ENCODE peak calls at places on chromosomes 3 and 15, in five cellular contexts. One of them, this sample, is unnamed. For H3K4me1, the result is how much of the 10 kb centered on the place peaks cover.

GRCh38 chr3:48233542-48233941 is 7.4 kb upstream of the ZNF589 start:
- DNase-seq in heart left ventricle: peak
- DNase-seq in cardiac muscle cell: no peak
- DNase-seq in left ventricle myocardium inferior: no peak
- DNase-seq in heart right ventricle: no peak
- DNase-seq in this sample: no peak

GRCh38 chr3:32041316-32041715 is 59.8 kb downstream of the ZNF860 start:
- DNase-seq in heart left ventricle: no peak
- DNase-seq in cardiac muscle cell: no peak
- DNase-seq in left ventricle myocardium inferior: no peak
- DNase-seq in heart right ventricle: no peak
- DNase-seq in this sample: no peak

GRCh38 chr3:144369151-144369879 is 397.7 kb downstream of the DIPK2A start:
- DNase-seq in heart left ventricle: no peak
- DNase-seq in cardiac muscle cell: no peak
- DNase-seq in left ventricle myocardium inferior: no peak
- DNase-seq in heart right ventricle: no peak
- DNase-seq in this sample: no peak

GRCh38 chr3:170555329-170555728 is 30.5 kb downstream of the SLC7A14 start:
- DNase-seq in heart left ventricle: no peak
- DNase-seq in cardiac muscle cell: no peak
- DNase-seq in left ventricle myocardium inferior: no peak
- DNase-seq in heart right ventricle: no peak
- DNase-seq in this sample: peak

GRCh38 chr15:55434989-55435825 is 26.9 kb downstream of the PIERCE2 start:
- DNase-seq in heart left ventricle: no peak
- DNase-seq in cardiac muscle cell: peak
- DNase-seq in left ventricle myocardium inferior: no peak
- DNase-seq in heart right ventricle: no peak
- DNase-seq in this sample: peak

GRCh38 chr3:193943200-193943599 is 192.7 kb upstream of the HES1 start:
- DNase-seq in heart left ventricle: no peak
- DNase-seq in cardiac muscle cell: no peak
- DNase-seq in left ventricle myocardium inferior: no peak
- DNase-seq in heart right ventricle: no peak
- DNase-seq in this sample: no peak

GRCh38 chr3:36366308-36366707 is 14.0 kb upstream of the STAC start:
- DNase-seq in heart left ventricle: no peak
- DNase-seq in cardiac muscle cell: no peak
- DNase-seq in left ventricle myocardium inferior: no peak
- DNase-seq in heart right ventricle: no peak
- DNase-seq in this sample: no peak

GRCh38 chr3:34012102-34012461 is 213.7 kb downstream of the PDCD6IP start:
- DNase-seq in heart left ventricle: no peak
- DNase-seq in cardiac muscle cell: no peak
- DNase-seq in left ventricle myocardium inferior: no peak
- DNase-seq in heart right ventricle: no peak
- DNase-seq in this sample: peak

GRCh38 chr3:37320276-37320675 is 145.9 kb upstream of the LRRFIP2 start:
- DNase-seq in heart left ventricle: no peak
- DNase-seq in cardiac muscle cell: no peak
- DNase-seq in left ventricle myocardium inferior: no peak
- DNase-seq in heart right ventricle: no peak
- DNase-seq in this sample: no peak

GRCh38 chr3:127150915-127151564 is 41.9 kb upstream of the PRR23E start:
- DNase-seq in heart left ventricle: no peak
- DNase-seq in cardiac muscle cell: no peak
- DNase-seq in left ventricle myocardium inferior: no peak
- DNase-seq in heart right ventricle: no peak
- DNase-seq in this sample: no peak

GRCh38 chr3:9279959-9280358 is 30.5 kb upstream of the SRGAP3 start:
- DNase-seq in heart left ventricle: no peak
- DNase-seq in cardiac muscle cell: no peak
- DNase-seq in left ventricle myocardium inferior: no peak
- DNase-seq in heart right ventricle: no peak
- DNase-seq in this sample: peak

GRCh38 chr15:51580385-51580784 is 42.2 kb downstream of the DMXL2 start:
- DNase-seq in heart left ventricle: no peak
- DNase-seq in cardiac muscle cell: no peak
- DNase-seq in left ventricle myocardium inferior: no peak
- DNase-seq in heart right ventricle: no peak
- DNase-seq in this sample: no peak

GRCh38 chr15:52788099-52788986 is 1.8 kb downstream of the ONECUT1 start:
- DNase-seq in heart left ventricle: no peak
- DNase-seq in cardiac muscle cell: no peak
- DNase-seq in left ventricle myocardium inferior: no peak
- DNase-seq in heart right ventricle: no peak
- DNase-seq in this sample: no peak

GRCh38 chr3:133887951-133888703 is 7.6 kb downstream of the RAB6B start:
- DNase-seq in heart left ventricle: no peak
- DNase-seq in cardiac muscle cell: no peak
- DNase-seq in left ventricle myocardium inferior: no peak
- DNase-seq in heart right ventricle: no peak
- DNase-seq in this sample: no peak

GRCh38 chr3:9061634-9062033 is 98.4 kb upstream of the RAD18 start:
- DNase-seq in heart left ventricle: no peak
- DNase-seq in cardiac muscle cell: no peak
- DNase-seq in left ventricle myocardium inferior: no peak
- DNase-seq in heart right ventricle: no peak
- DNase-seq in this sample: no peak

GRCh38 chr15:73604477-73604876 is 28.7 kb downstream of the NPTN start:
- DNase-seq in heart left ventricle: no peak
- DNase-seq in cardiac muscle cell: no peak
- DNase-seq in left ventricle myocardium inferior: no peak
- DNase-seq in heart right ventricle: no peak
- DNase-seq in this sample: no peak

GRCh38 chr3:95048564-95048963 is 985.7 kb downstream of the NSUN3 start:
- DNase-seq in heart left ventricle: no peak
- DNase-seq in cardiac muscle cell: peak
- DNase-seq in left ventricle myocardium inferior: no peak
- DNase-seq in heart right ventricle: no peak
- DNase-seq in this sample: peak

GRCh38 chr15:42143356-42143755 is 13.1 kb downstream of the PLA2G4F start:
- DNase-seq in heart left ventricle: no peak
- DNase-seq in cardiac muscle cell: no peak
- DNase-seq in left ventricle myocardium inferior: no peak
- DNase-seq in heart right ventricle: no peak
- DNase-seq in this sample: no peak

GRCh38 chr15:57896114-57896513 is 169.4 kb downstream of the ALDH1A2 start:
- DNase-seq in heart left ventricle: no peak
- DNase-seq in cardiac muscle cell: no peak
- DNase-seq in left ventricle myocardium inferior: no peak
- DNase-seq in heart right ventricle: no peak
- DNase-seq in this sample: no peak

GRCh38 chr3:17088602-17089313 is 204.0 kb downstream of the PLCL2 start:
- DNase-seq in heart left ventricle: no peak
- DNase-seq in cardiac muscle cell: no peak
- DNase-seq in left ventricle myocardium inferior: no peak
- DNase-seq in heart right ventricle: no peak
- DNase-seq in this sample: no peak

GRCh38 chr15:59492389-59493377 is 54.7 kb downstream of the FAM81A start:
- DNase-seq in heart left ventricle: no peak
- DNase-seq in cardiac muscle cell: peak
- DNase-seq in left ventricle myocardium inferior: peak
- DNase-seq in heart right ventricle: peak
- DNase-seq in this sample: peak

GRCh38 chr15:70274255-70274654 is 176.5 kb upstream of the TLE3 start:
- DNase-seq in heart left ventricle: no peak
- DNase-seq in cardiac muscle cell: no peak
- DNase-seq in left ventricle myocardium inferior: no peak
- DNase-seq in heart right ventricle: no peak
- DNase-seq in this sample: no peak

GRCh38 chr3:46909535-46910161 is 32.1 kb downstream of the PTH1R start:
- DNase-seq in heart left ventricle: peak
- DNase-seq in cardiac muscle cell: peak
- DNase-seq in left ventricle myocardium inferior: peak
- DNase-seq in heart right ventricle: peak
- DNase-seq in this sample: peak

GRCh38 chr3:46907271-46907670 is 29.8 kb downstream of the PTH1R start:
- DNase-seq in heart left ventricle: no peak
- DNase-seq in cardiac muscle cell: no peak
- DNase-seq in left ventricle myocardium inferior: no peak
- DNase-seq in heart right ventricle: no peak
- DNase-seq in this sample: no peak

GRCh38 chr3:46907960-46908293 is 30.4 kb downstream of the PTH1R start:
- DNase-seq in heart left ventricle: no peak
- DNase-seq in cardiac muscle cell: no peak
- DNase-seq in left ventricle myocardium inferior: no peak
- DNase-seq in heart right ventricle: no peak
- DNase-seq in this sample: no peak

GRCh38 chr3:46908986-46909534 is 31.5 kb downstream of the PTH1R start:
- DNase-seq in heart left ventricle: no peak
- DNase-seq in cardiac muscle cell: no peak
- DNase-seq in left ventricle myocardium inferior: no peak
- DNase-seq in heart right ventricle: no peak
- DNase-seq in this sample: no peak

DNA sequence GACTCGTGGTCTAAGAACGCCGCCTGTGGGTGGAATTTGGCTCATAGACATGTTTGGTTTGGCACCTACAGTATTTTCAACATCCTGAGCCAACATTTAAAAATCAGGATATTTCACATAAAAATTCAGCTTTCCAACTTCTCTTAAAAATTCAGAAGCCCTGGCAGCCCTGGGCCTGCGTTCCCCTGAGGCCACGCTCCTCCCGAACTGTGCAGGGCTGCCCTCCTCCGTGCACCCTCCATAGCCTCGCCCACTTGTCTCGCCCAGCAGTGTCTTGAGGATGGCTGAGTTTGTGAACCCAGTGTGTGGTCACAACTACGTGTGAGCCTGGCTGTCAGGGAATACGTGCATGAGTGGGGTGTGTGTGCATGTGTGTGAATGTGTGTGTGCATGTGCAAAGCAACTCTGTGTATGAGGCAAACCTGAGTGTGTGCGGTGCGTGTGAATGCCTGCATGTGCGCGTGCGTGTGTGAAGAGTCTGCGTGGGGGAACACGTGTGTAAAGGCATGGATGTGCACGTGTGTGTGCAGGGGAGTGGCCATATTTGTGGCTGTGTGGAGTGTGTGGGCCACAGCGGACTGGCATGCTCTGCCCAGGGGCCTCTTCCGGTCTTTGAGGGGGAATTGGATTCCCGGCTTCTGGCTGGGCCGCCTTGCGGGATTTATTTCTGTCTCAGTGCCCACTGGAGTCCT is 30.9 kb downstream of the PTH1R start:
- DNase-seq in heart left ventricle: no peak
- DNase-seq in cardiac muscle cell: no peak
- DNase-seq in left ventricle myocardium inferior: no peak
- DNase-seq in heart right ventricle: no peak
- DNase-seq in this sample: peak
- TF ChIP-seq CTCF in heart left ventricle: peak
- TF ChIP-seq CTCF in cardiac muscle cell: peak
- TF ChIP-seq CTCF in left ventricle myocardium inferior: peak
- TF ChIP-seq CTCF in heart right ventricle: peak
- TF ChIP-seq CTCF in this sample: no peak

GRCh38 chr15:74830868-74831267 is 4.4 kb downstream of the CPLX3 start:
- DNase-seq in heart left ventricle: no peak
- DNase-seq in cardiac muscle cell: no peak
- DNase-seq in left ventricle myocardium inferior: peak
- DNase-seq in heart right ventricle: peak
- DNase-seq in this sample: no peak

GRCh38 chr15:74831813-74832495 is 5.5 kb downstream of the CPLX3 start:
- DNase-seq in heart left ventricle: no peak
- DNase-seq in cardiac muscle cell: no peak
- DNase-seq in left ventricle myocardium inferior: no peak
- DNase-seq in heart right ventricle: no peak
- DNase-seq in this sample: no peak

GRCh38 chr15:74829500-74829899 is 3.1 kb downstream of the CPLX3 start:
- DNase-seq in heart left ventricle: no peak
- DNase-seq in cardiac muscle cell: no peak
- DNase-seq in left ventricle myocardium inferior: no peak
- DNase-seq in heart right ventricle: no peak
- DNase-seq in this sample: no peak

GRCh38 chr15:74828835-74829234 is 2.4 kb downstream of the CPLX3 start:
- DNase-seq in heart left ventricle: no peak
- DNase-seq in cardiac muscle cell: no peak
- DNase-seq in left ventricle myocardium inferior: no peak
- DNase-seq in heart right ventricle: no peak
- DNase-seq in this sample: no peak

GRCh38 chr15:74829991-74830390 is 3.6 kb downstream of the CPLX3 start:
- DNase-seq in heart left ventricle: no peak
- DNase-seq in cardiac muscle cell: no peak
- DNase-seq in left ventricle myocardium inferior: no peak
- DNase-seq in heart right ventricle: no peak
- DNase-seq in this sample: no peak
- H3K4me1 ChIP-seq in heart left ventricle: under half
- H3K4me1 ChIP-seq in cardiac muscle cell: under half
- H3K4me1 ChIP-seq in left ventricle myocardium inferior: under half
- H3K4me1 ChIP-seq in heart right ventricle: under half
- H3K4me1 ChIP-seq in this sample: under half

DNA sequence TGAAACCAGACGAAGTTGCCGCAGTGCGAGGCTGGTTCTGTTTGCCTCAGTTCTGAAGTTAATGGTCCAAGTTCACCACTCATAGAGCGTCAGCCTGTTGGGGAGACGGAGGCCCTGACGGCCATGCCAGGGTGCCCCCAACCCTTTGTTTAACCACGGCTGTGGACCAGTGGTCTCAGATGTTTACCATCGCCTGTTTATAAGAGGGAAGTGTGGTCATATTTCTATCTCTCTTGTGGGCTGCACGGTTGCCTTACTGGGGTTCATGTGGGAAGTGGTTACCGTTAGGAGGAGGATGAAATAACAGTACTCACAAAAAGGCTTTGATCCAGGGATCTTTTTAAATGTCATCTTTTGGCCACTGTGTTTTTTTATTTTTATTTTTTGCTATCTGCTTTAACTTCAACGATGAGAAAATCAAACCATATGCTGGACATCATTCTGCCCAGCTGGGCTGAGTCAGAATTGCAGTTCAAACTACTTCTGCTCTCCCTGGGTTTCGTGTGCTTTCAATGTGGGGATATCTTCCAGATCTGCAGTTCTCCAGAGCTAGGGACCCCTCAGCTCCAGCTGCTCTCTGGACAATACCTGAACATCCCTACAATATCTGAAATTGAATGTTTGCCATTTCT is 17.8 kb downstream of the SMAD3 start:
- DNase-seq in heart left ventricle: no peak
- DNase-seq in cardiac muscle cell: no peak
- DNase-seq in left ventricle myocardium inferior: no peak
- DNase-seq in heart right ventricle: no peak
- DNase-seq in this sample: no peak
- H3K4me3 ChIP-seq in heart left ventricle: peak
- H3K4me3 ChIP-seq in cardiac muscle cell: no peak
- H3K4me3 ChIP-seq in left ventricle myocardium inferior: no peak
- H3K4me3 ChIP-seq in heart right ventricle: no peak
- H3K4me3 ChIP-seq in this sample: no peak

GRCh38 chr3:39294446-39295183 is 14.8 kb upstream of the CX3CR1 start:
- DNase-seq in heart left ventricle: no peak
- DNase-seq in cardiac muscle cell: no peak
- DNase-seq in left ventricle myocardium inferior: no peak
- DNase-seq in heart right ventricle: no peak
- DNase-seq in this sample: no peak

GRCh38 chr3:39289107-39289506 is 9.3 kb upstream of the CX3CR1 start:
- DNase-seq in heart left ventricle: no peak
- DNase-seq in cardiac muscle cell: no peak
- DNase-seq in left ventricle myocardium inferior: no peak
- DNase-seq in heart right ventricle: no peak
- DNase-seq in this sample: no peak

GRCh38 chr3:39292961-39293360 is 13.1 kb upstream of the CX3CR1 start:
- DNase-seq in heart left ventricle: no peak
- DNase-seq in cardiac muscle cell: no peak
- DNase-seq in left ventricle myocardium inferior: no peak
- DNase-seq in heart right ventricle: no peak
- DNase-seq in this sample: no peak

GRCh38 chr3:39290255-39290654 is 10.4 kb upstream of the CX3CR1 start:
- DNase-seq in heart left ventricle: no peak
- DNase-seq in cardiac muscle cell: no peak
- DNase-seq in left ventricle myocardium inferior: no peak
- DNase-seq in heart right ventricle: no peak
- DNase-seq in this sample: no peak

GRCh38 chr3:39291903-39292329 is 12.1 kb upstream of the CX3CR1 start:
- DNase-seq in heart left ventricle: peak
- DNase-seq in cardiac muscle cell: peak
- DNase-seq in left ventricle myocardium inferior: peak
- DNase-seq in heart right ventricle: peak
- DNase-seq in this sample: no peak
- TF ChIP-seq CTCF in heart left ventricle: peak
- TF ChIP-seq CTCF in cardiac muscle cell: peak
- TF ChIP-seq CTCF in left ventricle myocardium inferior: peak
- TF ChIP-seq CTCF in heart right ventricle: peak
- TF ChIP-seq CTCF in this sample: peak